ENCODE peak calls at places on chromosomes 6 and 20, in four cellular contexts. V is activated naive CD4-positive, alpha-beta T cell; E is LHCN-M2; A is GM03348. T is an unnamed sample.

GRCh38 chr6:89597988-89598387 is 40.6 kb downstream of the LYRM2 start:
- DNase-seq in V (no peak), E (peak), A (peak), T (no peak)

GRCh38 chr6:148795563-148795962 is 48.7 kb downstream of the UST start:
- DNase-seq in V (no peak), E (no peak), A (no peak), T (no peak)

GRCh38 chr20:46963196-46963529 is 68.5 kb downstream of the EYA2 start:
- DNase-seq in V (no peak), E (no peak), A (no peak), T (no peak)

GRCh38 chr6:119887671-119888070 is 538.1 kb upstream of the MAN1A1 start:
- DNase-seq in V (no peak), E (no peak), A (no peak), T (no peak)

GRCh38 chr6:7954477-7955200 is 44.1 kb upstream of the TXNDC5 start:
- DNase-seq in V (no peak), E (peak), A (no peak), T (no peak)

GRCh38 chr6:117477988-117478852 is 4.3 kb upstream of the DCBLD1 start:
- DNase-seq in V (no peak), E (peak), A (no peak), T (no peak)

GRCh38 chr6:50380409-50381105 is 330.8 kb upstream of the DEFB112 start:
- DNase-seq in V (no peak), E (no peak), A (no peak), T (no peak)

GRCh38 chr6:137820425-137820824 is 46.6 kb upstream of the TNFAIP3 start:
- DNase-seq in V (no peak), E (no peak), A (no peak), T (no peak)

GRCh38 chr20:45812157-45813005 is at the start of gene UBE2C:
- DNase-seq in V (peak), E (peak), A (peak), T (peak)

GRCh38 chr6:132816665-132817064 is 2.3 kb downstream of the RPS12 start:
- DNase-seq in V (no peak), E (no peak), A (no peak), T (no peak)

GRCh38 chr6:31821301-31822037 is 6.1 kb upstream of the HSPA1B start:
- DNase-seq in V (peak), E (peak), A (peak), T (no peak)

GRCh38 chr20:33669873-33670640 is 3.3 kb downstream of the ACTL10 start:
- DNase-seq in V (no peak), E (peak), A (no peak), T (no peak)

GRCh38 chr6:30884521-30885480 is 482 bp downstream of the DDR1 start:
- DNase-seq in V (no peak), E (peak), A (peak), T (no peak)

GRCh38 chr6:149136913-149137286 is 180.6 kb upstream of the TAB2 start:
- DNase-seq in V (no peak), E (no peak), A (no peak), T (no peak)

GRCh38 chr6:28335564-28336283 is at the start of gene ZSCAN31:
- DNase-seq in V (peak), E (peak), A (peak), T (peak)

GRCh38 chr6:130306377-130306776 is 59.4 kb upstream of the TMEM200A start:
- DNase-seq in V (no peak), E (no peak), A (no peak), T (no peak)

T was measured in NCI-H187.